ENCODE peak calls at places on chromosomes 16 and 17, in five cellular contexts. A, G, V, C and J are unnamed samples.

GRCh38 chr16:81645303-81645702 is 133.8 kb upstream of the PLCG2 start:
- DNase-seq in G (peak; percentile 98), V (peak; percentile 35), A (peak; percentile 33), C (no peak), J (peak; percentile 86)

GRCh38 chr16:27642753-27643152 is 92.8 kb downstream of the KATNIP start:
- DNase-seq in A (no peak), C (peak; percentile 7), V (no peak), G (no peak), J (no peak)

GRCh38 chr17:13594762-13595697 is 6.7 kb downstream of the HS3ST3A1 start:
- DNase-seq in V (peak; percentile 77), C (peak; percentile 65), A (peak; percentile 58), G (peak; percentile 55), J (peak; percentile 59)

GRCh38 chr17:13346996-13347762 is 254.6 kb downstream of the HS3ST3A1 start:
- DNase-seq in V (no peak), G (no peak), A (no peak), C (peak; percentile 87), J (peak; percentile 40)

GRCh38 chr17:73592531-73592961 is 51.7 kb downstream of the SDK2 start:
- DNase-seq in A (no peak), G (no peak), C (no peak), V (no peak), J (peak; percentile 4)

GRCh38 chr17:59167571-59168001 is 12.0 kb downstream of the PRR11 start:
- DNase-seq in G (no peak), A (peak; percentile 61), C (no peak), V (no peak), J (no peak)

GRCh38 chr16:57984443-57985203 is 13.7 kb upstream of the CNGB1 start:
- DNase-seq in G (peak; percentile 85), A (peak; percentile 85), C (no peak), V (peak; percentile 79), J (peak; percentile 36)

GRCh38 chr17:77572851-77573250 is 385.7 kb upstream of the TNRC6C start:
- DNase-seq in G (no peak), V (no peak), A (no peak), C (no peak), J (no peak)

GRCh38 chr16:813204-813915 is 12.8 kb upstream of the GNG13 start:
- DNase-seq in C (no peak), G (no peak), V (no peak), A (no peak), J (no peak)

GRCh38 chr16:20814761-20815160 is 8.4 kb downstream of the REXO5 start:
- DNase-seq in V (no peak), C (no peak), A (peak; percentile 97), G (no peak), J (no peak)

GRCh38 chr16:88542231-88542630 is 28.0 kb upstream of the ZC3H18 start:
- DNase-seq in A (no peak), V (no peak), C (no peak), G (no peak), J (no peak)

GRCh38 chr16:14486520-14487303 is 143.3 kb downstream of the PARN start:
- DNase-seq in V (peak; percentile 83), C (peak; percentile 57), A (peak; percentile 91), G (peak; percentile 88), J (peak; percentile 85)

GRCh38 chr17:2782030-2782429 is 14.2 kb upstream of the RAP1GAP2 start:
- DNase-seq in V (no peak), G (no peak), C (no peak), A (no peak), J (no peak)

GRCh38 chr16:64365448-64365858 is 756.4 kb downstream of the CDH11 start:
- DNase-seq in A (peak; percentile 3), V (no peak), C (no peak), G (no peak), J (no peak)

GRCh38 chr16:70572050-70572925 is 48.7 kb downstream of the SF3B3 start:
- DNase-seq in C (no peak), A (peak; percentile 87), G (no peak), V (no peak), J (no peak)

GRCh38 chr16:4081577-4082021 is 34.6 kb downstream of the ADCY9 start:
- DNase-seq in G (no peak), V (no peak), A (no peak), C (no peak), J (no peak)

GRCh38 chr16:30853758-30854157 is 40.1 kb downstream of the BCL7C start:
- DNase-seq in C (no peak), A (no peak), V (no peak), G (no peak), J (no peak)

GRCh38 chr16:81558077-81558443 is 113.5 kb downstream of the CMIP start:
- DNase-seq in V (no peak), A (no peak), C (no peak), G (no peak), J (no peak)

GRCh38 chr16:72072514-72073342 is 9.7 kb downstream of the HPR start:
- DNase-seq in G (peak; percentile 16), A (peak; percentile 72), C (no peak), V (peak; percentile 27), J (no peak)

GRCh38 chr17:66764559-66764958 is 70.4 kb upstream of the CACNG5 start:
- DNase-seq in A (no peak), C (no peak), G (peak; percentile 30), V (no peak), J (no peak)

GRCh38 chr17:17739388-17740066 is 58.3 kb downstream of the RAI1 start:
- DNase-seq in C (no peak), G (peak; percentile 33), V (no peak), A (peak; percentile 40), J (no peak)

GRCh38 chr16:69481901-69482341 is 57.5 kb downstream of the CYB5B start:
- DNase-seq in A (peak; percentile 97), C (no peak), G (peak; percentile 28), V (peak; percentile 88), J (no peak)

GRCh38 chr17:70447588-70447987 is 278.3 kb downstream of the KCNJ2 start:
- DNase-seq in A (no peak), V (no peak), C (no peak), G (no peak), J (no peak)

GRCh38 chr16:28531777-28532744 is 6.7 kb downstream of the NUPR1 start:
- DNase-seq in A (no peak), G (peak; percentile 86), C (peak; percentile 56), V (peak; percentile 73), J (no peak)

GRCh38 chr17:7405413-7405881 is 1.6 kb upstream of the TMEM256 start:
- DNase-seq in C (no peak), V (no peak), A (no peak), G (no peak), J (no peak)

GRCh38 chr16:55876854-55877253 is 1.7 kb upstream of the CES5A start:
- DNase-seq in C (no peak), A (no peak), G (no peak), V (no peak), J (no peak)

GRCh38 chr16:19071811-19072777 is 4.7 kb downstream of the COQ7 start:
- DNase-seq in G (peak; percentile 27), V (peak; percentile 40), C (peak; percentile 47), A (peak; percentile 70), J (no peak)

GRCh38 chr17:27782791-27783206 is 17.5 kb downstream of the NOS2 start:
- DNase-seq in C (no peak), A (no peak), G (no peak), V (peak; percentile 30), J (no peak)

GRCh38 chr17:48427598-48427997 is 2.4 kb downstream of the SKAP1 start:
- DNase-seq in V (no peak), G (no peak), A (no peak), C (no peak), J (no peak)

GRCh38 chr16:50269061-50269705 is 2.8 kb downstream of the ADCY7 start:
- DNase-seq in A (no peak), V (no peak), G (no peak), C (no peak), J (no peak)

GRCh38 chr17:71824671-71825070 is 296.1 kb upstream of the SOX9 start:
- DNase-seq in G (no peak), A (no peak), V (no peak), C (no peak), J (no peak)

GRCh38 chr16:28842696-28843095 is 3.5 kb downstream of the TUFM start:
- DNase-seq in C (no peak), A (no peak), V (no peak), G (no peak), J (no peak)

GRCh38 chr17:40602445-40603443 is 37.5 kb upstream of the CCR7 start:
- DNase-seq in C (no peak), A (no peak), V (no peak), G (no peak), J (no peak)

GRCh38 chr16:48054881-48055601 is 100.8 kb downstream of the ABCC12 start:
- DNase-seq in V (peak; percentile 32), A (peak; percentile 45), G (peak; percentile 11), C (peak; percentile 35), J (no peak)

GRCh38 chr16:58417600-58417999 is 25.3 kb downstream of the GINS3 start:
- DNase-seq in G (no peak), C (no peak), A (no peak), V (peak; percentile 60), J (no peak)

GRCh38 chr17:550041-550398 is 164.6 kb downstream of the VPS53 start:
- DNase-seq in A (no peak), V (no peak), G (no peak), C (no peak), J (no peak)

GRCh38 chr17:83174859-83175550 is 95.6 kb downstream of the METRNL start:
- DNase-seq in G (no peak), A (no peak), V (no peak), C (no peak), J (no peak)

GRCh38 chr16:12089492-12090161 is 113.1 kb downstream of the SNX29 start:
- DNase-seq in G (no peak), V (no peak), C (peak; percentile 12), A (peak; percentile 73), J (peak; percentile 48)
- H3K4me3 ChIP-seq in G (no peak overlapping the region), V (peak overlapping the region; percentile 37), C (no peak overlapping the region), A (peak overlapping the region; percentile 28), J (peak overlapping the region; percentile 16)

GRCh38 chr16:2971134-2971984 is 2.2 kb downstream of the PAQR4 start:
- DNase-seq in V (no peak), C (no peak), G (no peak), A (no peak), J (no peak)
- TF ChIP-seq CTCF in V (no peak), C (no peak), G (no peak), A (no peak), J (no peak)

DNA sequence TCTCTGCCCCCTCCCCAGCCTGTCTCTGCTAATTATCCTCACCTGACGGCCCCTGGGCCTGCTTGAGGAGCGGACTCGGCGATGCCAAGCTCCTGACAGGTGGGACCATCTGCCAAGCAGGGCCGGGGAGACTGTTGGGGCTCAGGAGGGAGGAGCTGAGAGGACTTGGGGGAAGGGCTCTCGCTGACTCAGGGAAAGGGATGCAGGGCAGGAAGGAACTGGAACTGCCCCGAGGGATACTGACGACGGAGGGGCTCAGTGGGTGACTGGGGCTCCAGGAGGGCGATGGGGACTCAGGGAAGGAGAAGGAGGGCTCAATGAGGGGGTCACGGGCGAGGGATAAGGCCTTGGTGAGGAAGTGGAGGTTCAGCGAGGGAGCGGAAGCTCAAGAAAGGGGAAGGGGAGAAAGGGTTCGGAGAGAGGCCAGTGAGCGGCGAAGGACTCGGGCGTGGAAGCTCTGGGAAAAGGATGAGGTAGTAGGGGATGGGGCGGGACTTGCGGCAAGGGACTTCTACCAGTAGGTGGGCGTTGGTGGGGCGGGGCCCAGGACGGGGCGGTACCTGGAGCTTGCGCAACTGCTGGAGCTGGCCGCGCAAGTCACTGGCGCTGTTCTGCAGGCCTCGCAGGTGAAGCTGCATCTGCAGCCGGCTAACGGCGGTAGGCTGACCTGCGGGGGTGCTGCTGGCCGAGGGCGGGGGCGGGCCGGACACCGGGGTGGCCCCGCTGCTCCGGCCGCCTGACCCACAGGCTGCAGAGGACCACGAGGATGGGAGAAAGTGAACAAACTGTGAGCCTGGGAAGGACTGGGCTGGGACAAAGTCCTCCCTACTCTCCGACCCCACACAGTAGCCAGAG is 46.5 kb downstream of the SRCIN1 start:
- DNase-seq in V (peak; percentile 73), C (peak; percentile 80), A (peak; percentile 27), G (peak; percentile 83), J (no peak)
- H3K4me3 ChIP-seq in V (peak overlapping the region; percentile 41), C (peak overlapping the region; percentile 46), A (no peak overlapping the region), G (no peak overlapping the region), J (peak overlapping the region; percentile 42)

GRCh38 chr17:9467518-9467917 is 108.1 kb downstream of the STX8 start:
- DNase-seq in C (no peak), V (no peak), G (no peak), A (no peak), J (no peak)
- TF ChIP-seq CTCF in C (peak; percentile 37), V (no peak), G (no peak), A (no peak), J (peak; percentile 18)